ENCODE peak calls at places on chromosome 6, in nine cellular contexts. L is skeletal muscle cell; J is mesendoderm; D is epithelial cell of esophagus; X is CD4-positive, CD25-positive, alpha-beta regulatory T cell; T is left lung; C is naive thymus-derived CD4-positive, alpha-beta T cell; G is stomach; Y is astrocyte of the spinal cord. H is an unnamed sample.

GRCh38 chr6:20312581-20312980 is 89.1 kb upstream of the E2F3 start:
- DNase-seq in L (no peak), J (no peak), D (peak), X (no peak), T (no peak), C (no peak), G (no peak), Y (no peak), H (no peak)

GRCh38 chr6:151391021-151391470 is 313 bp downstream of the ZBTB2 start:
- DNase-seq in L (peak), J (peak), D (no peak), X (peak), T (peak), C (peak), G (peak), Y (peak), H (no peak)

GRCh38 chr6:149044394-149044965 is 273.0 kb upstream of the TAB2 start:
- DNase-seq in L (no peak), J (no peak), D (no peak), X (no peak), T (no peak), C (no peak), G (no peak), Y (no peak), H (no peak)

GRCh38 chr6:113854531-113855499 is 2.3 kb upstream of the MARCKS start:
- DNase-seq in L (no peak), J (peak), D (peak), X (no peak), T (peak), C (peak), G (peak), Y (peak), H (no peak)

GRCh38 chr6:153167026-153167891 is 36.2 kb upstream of the RGS17 start:
- DNase-seq in L (peak), J (peak), D (peak), X (no peak), T (no peak), C (no peak), G (no peak), Y (peak), H (no peak)

GRCh38 chr6:33384581-33385020 is 7.0 kb upstream of the KIFC1 start:
- DNase-seq in L (peak), J (peak), D (peak), X (no peak), T (no peak), C (no peak), G (no peak), Y (peak), H (no peak)

GRCh38 chr6:36187446-36187845 is 9.1 kb upstream of the BRPF3 start:
- DNase-seq in L (no peak), J (no peak), D (no peak), X (no peak), T (no peak), C (no peak), G (no peak), Y (no peak), H (no peak)

GRCh38 chr6:81892911-81893310 is 140.4 kb upstream of the TENT5A start:
- DNase-seq in L (no peak), J (peak), D (no peak), X (no peak), T (no peak), C (no peak), G (no peak), Y (no peak), H (no peak)

GRCh38 chr6:45132059-45132458 is 196.1 kb upstream of the RUNX2 start:
- DNase-seq in L (no peak), J (no peak), D (peak), X (no peak), T (no peak), C (no peak), G (no peak), Y (peak), H (no peak)

GRCh38 chr6:79648315-79648714 is 17.2 kb downstream of the SH3BGRL2 start:
- DNase-seq in L (no peak), J (no peak), D (no peak), X (no peak), T (no peak), C (no peak), G (no peak), Y (no peak), H (no peak)

DNA sequence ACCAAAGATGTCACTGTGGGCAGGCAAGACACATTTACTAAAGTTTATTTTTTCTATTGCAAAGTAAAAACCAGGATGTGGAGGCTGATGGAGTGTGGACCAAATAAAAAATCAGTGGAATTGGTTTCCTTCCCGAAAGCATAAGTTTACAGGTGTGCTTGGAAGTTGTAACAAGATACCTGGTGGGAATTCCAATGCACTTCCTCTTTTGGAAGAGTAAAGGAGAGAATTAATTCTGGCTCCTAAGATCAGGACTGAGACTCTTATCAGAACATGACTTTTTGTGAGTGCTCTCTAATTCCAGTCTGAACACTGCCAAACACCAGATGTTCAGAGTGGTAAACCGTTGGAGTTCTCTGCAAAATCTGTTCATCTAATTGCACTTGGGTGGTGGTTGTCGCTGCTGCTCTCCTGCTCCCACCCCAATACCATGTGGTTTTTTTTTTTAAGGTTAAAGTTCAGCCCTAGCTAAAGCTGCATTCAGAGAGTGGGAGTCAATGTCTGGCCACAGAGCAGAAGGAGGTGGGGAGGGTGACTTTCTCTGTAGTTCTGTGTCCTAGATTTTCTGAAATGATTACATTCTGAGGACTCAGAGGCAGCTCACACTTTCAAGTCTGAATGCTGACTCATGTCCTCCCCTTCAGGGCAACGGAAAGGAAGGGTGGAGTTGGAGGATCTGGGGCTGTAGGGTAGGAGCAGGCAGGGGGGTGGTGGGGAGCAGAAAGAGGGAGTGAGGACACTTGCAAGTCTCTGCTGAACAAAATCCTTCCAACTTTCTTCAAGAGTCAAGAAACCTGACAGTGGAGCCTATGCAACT is 275.8 kb upstream of the PRDM1 start:
- DNase-seq in L (peak), J (peak), D (peak), X (no peak), T (peak), C (no peak), G (no peak), Y (peak), H (no peak)
- H3K4me3 ChIP-seq in L (no peak), J (no peak), D (no peak), X (peak), T (no peak), C (no peak), G (no peak), Y (no peak), H (no peak)

GRCh38 chr6:14118444-14118843 is 872 bp downstream of the CD83 start:
- DNase-seq in L (no peak), J (no peak), D (no peak), X (no peak), T (no peak), C (no peak), G (no peak), Y (no peak), H (no peak)
- H3K4me3 ChIP-seq in L (no peak), J (no peak), D (no peak), X (peak), T (no peak), C (peak), G (peak), Y (no peak), H (no peak)

DNA sequence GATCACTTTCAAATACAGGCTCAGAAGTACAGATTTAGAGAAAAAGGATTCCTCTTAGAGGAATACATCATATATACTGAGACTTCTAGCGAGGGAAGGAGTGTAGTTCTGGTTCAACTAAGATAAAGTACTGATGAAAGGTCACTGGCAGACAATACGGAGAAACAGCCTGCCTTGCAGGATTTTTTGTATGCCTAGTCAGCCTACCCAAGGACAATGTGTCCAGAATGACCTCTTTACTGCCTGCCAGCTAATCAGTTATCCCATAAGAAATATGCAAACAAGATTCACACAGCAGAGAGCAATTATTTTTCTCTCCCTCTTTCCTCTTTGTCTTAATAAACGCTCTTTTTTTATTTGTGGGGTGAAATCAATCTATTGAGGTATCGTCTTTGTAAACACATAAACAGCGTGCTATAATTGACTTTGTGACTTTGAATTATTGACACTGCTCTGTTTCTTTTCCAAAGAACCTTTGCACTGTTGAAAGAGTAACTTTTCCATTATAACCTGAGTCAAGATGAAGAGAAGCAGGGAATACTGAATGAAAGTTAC is 1.4 kb upstream of the TSPYL4 start:
- DNase-seq in L (no peak), J (peak), D (no peak), X (no peak), T (no peak), C (no peak), G (no peak), Y (no peak), H (no peak)
- H3K4me3 ChIP-seq in L (peak), J (no peak), D (peak), X (no peak), T (no peak), C (no peak), G (no peak), Y (no peak), H (no peak)

DNA sequence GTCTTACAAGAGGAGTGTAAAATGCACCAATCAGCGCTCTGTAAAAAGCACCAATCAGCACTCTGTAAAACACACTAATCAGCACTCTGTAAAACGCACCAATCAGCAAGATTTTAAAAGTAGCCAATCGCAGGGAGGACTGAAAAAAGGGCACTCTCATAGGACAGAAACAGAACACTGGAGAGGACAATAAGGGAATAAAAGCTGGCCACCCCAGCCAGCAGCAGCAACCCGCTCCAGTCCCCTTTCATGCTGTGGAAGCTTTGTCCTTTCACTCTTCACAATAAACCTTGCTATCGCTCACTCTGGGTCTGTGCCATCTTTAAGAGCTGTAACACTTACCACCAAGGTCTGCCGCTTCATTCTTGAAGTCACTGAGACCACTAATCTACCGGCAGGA is 1.7 kb upstream of the AIG1 start:
- DNase-seq in L (no peak), J (no peak), D (no peak), X (no peak), T (no peak), C (no peak), G (no peak), Y (no peak), H (no peak)
- H3K4me3 ChIP-seq in L (no peak), J (no peak), D (no peak), X (no peak), T (no peak), C (no peak), G (no peak), Y (no peak), H (no peak)

GRCh38 chr6:7126759-7127158 is 19.0 kb downstream of the RREB1 start:
- DNase-seq in L (no peak), J (no peak), D (no peak), X (no peak), T (no peak), C (no peak), G (no peak), Y (no peak), H (no peak)

GRCh38 chr6:7131390-7131789 is 23.6 kb downstream of the RREB1 start:
- DNase-seq in L (no peak), J (no peak), D (no peak), X (no peak), T (no peak), C (no peak), G (no peak), Y (no peak), H (no peak)

GRCh38 chr6:7129360-7129759 is 21.6 kb downstream of the RREB1 start:
- DNase-seq in L (no peak), J (no peak), D (peak), X (no peak), T (no peak), C (no peak), G (no peak), Y (no peak), H (no peak)

GRCh38 chr6:7132398-7132797 is 24.6 kb downstream of the RREB1 start:
- DNase-seq in L (no peak), J (no peak), D (no peak), X (no peak), T (no peak), C (no peak), G (no peak), Y (no peak), H (no peak)

GRCh38 chr6:7129784-7130569 is 22.2 kb downstream of the RREB1 start:
- DNase-seq in L (no peak), J (no peak), D (peak), X (no peak), T (peak), C (no peak), G (no peak), Y (peak), H (no peak)
- H3K4me3 ChIP-seq in L (no peak), J (no peak), D (no peak), X (no peak), T (no peak), C (no peak), G (no peak), Y (no peak), H (no peak)

DNA sequence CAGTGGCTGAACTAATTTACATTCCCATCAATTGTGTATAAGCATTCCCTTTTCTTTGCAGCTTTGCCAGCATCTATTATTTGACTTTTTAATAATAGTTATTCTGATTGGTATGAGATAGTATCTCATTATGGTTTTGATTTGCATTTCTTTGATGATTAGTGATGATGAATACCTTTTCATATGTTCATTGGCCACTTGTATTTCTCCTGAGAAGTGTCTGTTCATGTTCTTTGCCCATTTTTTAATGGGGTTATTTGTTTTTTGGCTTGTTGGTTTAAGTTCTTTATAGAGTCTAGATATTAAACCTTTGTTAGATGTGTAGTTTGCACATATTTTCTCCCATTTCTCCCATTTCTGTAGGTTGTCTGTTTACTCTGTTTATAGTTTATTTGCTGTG is 16.6 kb downstream of the CENPW start:
- DNase-seq in L (no peak), J (no peak), D (no peak), X (no peak), T (no peak), C (no peak), G (no peak), Y (no peak), H (no peak)
- H3K4me3 ChIP-seq in L (no peak), J (no peak), D (no peak), X (no peak), T (no peak), C (no peak), G (no peak), Y (no peak), H (no peak)

GRCh38 chr6:111791415-111791814 is 81.8 kb downstream of the FYN start:
- DNase-seq in L (no peak), J (no peak), D (no peak), X (no peak), T (no peak), C (no peak), G (no peak), Y (no peak), H (no peak)
- H3K4me3 ChIP-seq in L (no peak), J (no peak), D (no peak), X (no peak), T (no peak), C (peak), G (no peak), Y (no peak), H (no peak)

GRCh38 chr6:110971458-110971857 is 10.4 kb upstream of the RPF2 start:
- DNase-seq in L (no peak), J (no peak), D (peak), X (no peak), T (no peak), C (no peak), G (no peak), Y (peak), H (no peak)
- H3K4me3 ChIP-seq in L (no peak), J (no peak), D (no peak), X (no peak), T (no peak), C (no peak), G (no peak), Y (no peak), H (no peak)

GRCh38 chr6:100462990-100463684 is 1.6 kb downstream of the SIM1 start:
- DNase-seq in L (no peak), J (no peak), D (no peak), X (no peak), T (no peak), C (no peak), G (no peak), Y (no peak), H (no peak)

GRCh38 chr6:100460650-100461204 is 4.0 kb downstream of the SIM1 start:
- DNase-seq in L (no peak), J (peak), D (no peak), X (no peak), T (no peak), C (no peak), G (no peak), Y (no peak), H (no peak)

GRCh38 chr6:100462396-100462795 is 2.3 kb downstream of the SIM1 start:
- DNase-seq in L (no peak), J (no peak), D (no peak), X (no peak), T (no peak), C (no peak), G (no peak), Y (no peak), H (no peak)

GRCh38 chr6:100461920-100462295 is 2.8 kb downstream of the SIM1 start:
- DNase-seq in L (no peak), J (no peak), D (no peak), X (no peak), T (no peak), C (no peak), G (no peak), Y (peak), H (no peak)

DNA sequence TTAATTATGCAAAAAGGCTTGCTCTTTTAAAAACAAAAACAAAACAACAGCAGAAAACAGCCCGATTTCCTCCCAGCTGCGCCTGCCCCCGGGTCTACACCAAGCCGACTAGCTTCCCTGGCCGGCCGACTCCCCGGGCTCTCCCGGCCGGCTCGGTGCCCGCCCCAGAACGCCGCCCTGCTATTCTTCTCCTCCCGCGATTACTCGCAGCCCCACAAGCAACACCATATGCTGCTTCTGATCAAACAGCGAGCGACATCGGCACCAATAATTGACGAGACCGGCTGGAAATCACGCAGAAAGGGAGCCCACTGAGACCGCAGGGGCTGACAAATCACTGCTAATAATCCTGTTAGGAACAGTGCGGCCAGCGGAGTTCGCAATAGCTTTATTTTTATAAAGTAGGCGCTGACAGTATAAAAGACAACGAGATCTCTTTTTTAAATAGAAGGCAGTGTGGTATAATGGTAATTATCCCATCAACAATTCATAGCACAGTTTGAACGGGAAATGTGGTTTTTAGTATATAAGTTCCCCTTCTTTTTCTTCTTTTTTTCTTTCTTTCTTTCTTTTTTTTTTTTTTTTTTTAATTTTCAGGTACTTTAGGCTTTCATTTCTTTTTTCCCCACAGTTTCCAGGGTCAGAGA is 3.3 kb downstream of the SIM1 start:
- DNase-seq in L (no peak), J (peak), D (no peak), X (no peak), T (no peak), C (no peak), G (no peak), Y (peak), H (no peak)
- H3K4me3 ChIP-seq in L (peak), J (no peak), D (no peak), X (peak), T (no peak), C (no peak), G (no peak), Y (no peak), H (no peak)

H was measured in iPS DF 6.9.